ENCODE peak calls at places on chromosomes 5 and 9, in four cellular contexts. X, A, E and C are unnamed samples.

GRCh38 chr9:124454791-124455443 is 4.7 kb downstream of the ADGRD2 start:
- DNase-seq in E (no peak), A (no peak), X (no peak), C (no peak)

GRCh38 chr5:61228691-61229280 is 66.5 kb upstream of the SMIM15 start:
- DNase-seq in X (peak), A (no peak), E (peak), C (no peak)

GRCh38 chr9:96048116-96048953 is 172.8 kb downstream of the ERCC6L2 start:
- DNase-seq in X (peak), E (no peak), A (no peak), C (no peak)

GRCh38 chr5:72598461-72599433 is 91.5 kb upstream of the ZNF366 start:
- DNase-seq in X (no peak), A (peak), E (peak), C (no peak)

GRCh38 chr5:142981886-142982820 is 212.0 kb downstream of the ARHGAP26 start:
- DNase-seq in E (peak), X (no peak), A (no peak), C (no peak)

GRCh38 chr5:149422429-149423286 is 43.6 kb upstream of the IL17B start:
- DNase-seq in X (no peak), A (no peak), E (peak), C (no peak)

GRCh38 chr5:54243483-54244080 is 66.8 kb downstream of the ARL15 start:
- DNase-seq in E (peak), X (no peak), A (peak), C (no peak)

GRCh38 chr9:37329576-37329975 is 92.9 kb upstream of the GRHPR start:
- DNase-seq in A (peak), E (peak), X (no peak), C (no peak)

GRCh38 chr5:1017056-1017455 is 8.5 kb downstream of the NKD2 start:
- DNase-seq in A (no peak), E (no peak), X (no peak), C (no peak)

GRCh38 chr5:34587355-34588241 is 68.5 kb upstream of the RAI14 start:
- DNase-seq in X (no peak), E (peak), A (no peak), C (no peak)

GRCh38 chr9:110835404-110835803 is 166.8 kb downstream of the MUSK start:
- DNase-seq in E (peak), A (no peak), X (peak), C (no peak)

GRCh38 chr9:6551126-6551525 is 94.4 kb downstream of the GLDC start:
- DNase-seq in E (no peak), A (no peak), X (no peak), C (no peak)

GRCh38 chr9:84439253-84439652 is 98.7 kb upstream of the SLC28A3 start:
- DNase-seq in A (no peak), E (peak), X (no peak), C (no peak)

GRCh38 chr5:151770383-151771258 is 1.1 kb upstream of the G3BP1 start:
- DNase-seq in A (no peak), X (no peak), E (peak), C (no peak)

GRCh38 chr5:17482784-17483183 is 15.2 kb upstream of the TAF11L2 start:
- DNase-seq in X (no peak), A (no peak), E (no peak), C (no peak)

GRCh38 chr5:68465133-68465532 is 249.6 kb downstream of the PIK3R1 start:
- DNase-seq in A (no peak), E (no peak), X (no peak), C (no peak)

GRCh38 chr5:181111010-181111409 is 20.0 kb downstream of the OR2V1 start:
- DNase-seq in E (no peak), A (no peak), X (no peak), C (no peak)

GRCh38 chr9:36327903-36328302 is 69.7 kb upstream of the GNE start:
- DNase-seq in X (no peak), E (peak), A (no peak), C (no peak)

GRCh38 chr5:95743248-95743647 is 12.1 kb downstream of the RHOBTB3 start:
- DNase-seq in E (no peak), A (no peak), X (no peak), C (no peak)

GRCh38 chr5:95533761-95534160 is 21.0 kb downstream of the SKIC3 start:
- DNase-seq in E (peak), A (no peak), X (no peak), C (no peak)

GRCh38 chr5:139565411-139566305 is 4.5 kb downstream of the UBE2D2 start:
- DNase-seq in X (no peak), E (peak), A (peak), C (no peak)

GRCh38 chr5:64690417-64691151 is at the start of gene SHISAL2B:
- DNase-seq in A (peak), E (peak), X (no peak), C (no peak)

GRCh38 chr9:38289486-38290275 is 102.8 kb upstream of the ALDH1B1 start:
- DNase-seq in A (no peak), E (no peak), X (no peak), C (no peak)

GRCh38 chr9:16029796-16030363 is 477.0 kb downstream of the CCDC171 start:
- DNase-seq in A (no peak), E (no peak), X (no peak), C (no peak)

GRCh38 chr9:36731068-36731467 is 158.4 kb downstream of the MELK start:
- DNase-seq in X (no peak), A (no peak), E (no peak), C (no peak)

GRCh38 chr5:171850354-171850947 is 64.8 kb downstream of the SMIM23 start:
- DNase-seq in E (no peak), A (no peak), X (no peak), C (no peak)
- TF ChIP-seq CTCF in E (peak), A (no peak), X (peak), C (no peak)

GRCh38 chr9:93949694-93950449 is 5.3 kb downstream of the BARX1 start:
- DNase-seq in A (peak), E (no peak), X (no peak), C (no peak)

GRCh38 chr9:93947409-93948070 is 7.6 kb downstream of the BARX1 start:
- DNase-seq in E (no peak), X (no peak), A (no peak), C (no peak)

GRCh38 chr9:93948456-93949072 is 6.6 kb downstream of the BARX1 start:
- DNase-seq in E (no peak), A (peak), X (no peak), C (no peak)

GRCh38 chr9:93950619-93951601 is 4.2 kb downstream of the BARX1 start:
- DNase-seq in E (peak), X (no peak), A (peak), C (no peak)

GRCh38 chr9:93949073-93949693 is 6.0 kb downstream of the BARX1 start:
- DNase-seq in E (no peak), A (peak), X (no peak), C (no peak)
- TF ChIP-seq CTCF in E (no peak), A (no peak), X (no peak), C (no peak)

DNA sequence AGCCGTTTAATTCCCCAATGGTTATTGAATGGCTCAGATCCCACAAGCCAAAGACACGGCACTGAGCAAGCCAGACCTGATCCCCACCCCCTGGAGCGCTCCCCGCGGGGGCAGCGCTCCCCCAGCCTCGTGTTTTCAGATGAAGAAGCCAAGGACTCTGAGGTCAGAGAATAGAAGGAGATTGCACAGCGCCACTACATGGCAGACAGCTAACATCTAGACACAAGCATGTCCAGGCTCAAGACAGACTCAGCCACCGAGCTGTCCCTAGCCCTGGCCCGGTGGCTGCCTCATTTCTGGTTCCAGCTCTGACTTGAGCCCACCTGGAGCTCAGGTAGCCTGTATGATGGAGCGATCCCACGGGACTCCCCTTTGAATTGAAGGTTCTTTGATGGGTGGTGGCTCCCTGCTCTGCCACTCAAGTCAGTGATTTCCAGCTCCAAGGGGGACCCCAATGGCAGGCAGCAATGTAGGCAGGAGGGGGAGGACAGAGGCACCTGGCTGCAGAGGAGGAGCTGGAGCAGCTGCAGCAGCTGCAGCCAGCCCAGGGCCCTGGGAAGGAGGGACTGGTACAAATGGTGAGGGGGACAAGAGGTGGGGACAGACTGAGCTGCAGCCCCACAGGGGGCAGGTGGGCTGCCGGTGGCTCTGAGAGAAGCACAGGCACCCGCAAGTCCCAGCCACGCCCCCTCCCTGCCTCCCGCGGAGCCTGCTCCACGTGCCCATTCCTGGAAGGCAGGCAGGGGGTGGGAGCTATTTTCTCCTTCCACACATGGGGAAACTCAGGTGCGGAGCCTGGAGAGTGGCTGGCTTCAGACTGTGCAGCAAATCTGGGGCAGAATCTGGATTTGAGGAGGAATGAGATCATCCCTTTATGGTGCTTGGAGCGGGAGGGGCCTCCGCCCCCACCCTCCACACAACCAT is 40.2 kb downstream of the NTNG2 start:
- DNase-seq in X (no peak), A (no peak), E (no peak), C (no peak)
- TF ChIP-seq CTCF in X (no peak), A (no peak), E (peak), C (no peak)

DNA sequence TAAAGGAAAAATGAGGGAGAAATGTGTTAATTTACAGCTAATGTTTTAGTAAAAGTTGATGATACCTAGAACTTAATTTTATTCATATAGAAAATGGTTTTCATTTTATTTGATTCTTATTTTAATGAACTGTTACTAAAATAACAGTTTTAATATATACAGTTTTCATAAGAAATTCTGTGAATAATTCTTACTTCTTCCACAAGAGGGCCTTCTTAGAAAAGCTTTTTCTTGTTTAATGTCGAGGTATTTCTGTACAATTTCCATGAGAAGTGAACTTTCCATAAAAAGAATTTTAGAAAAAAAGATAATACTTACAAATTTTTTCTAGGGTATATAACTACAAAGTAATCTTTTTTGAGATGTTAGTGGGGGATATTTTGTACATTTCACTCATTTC is 73.9 kb downstream of the KLF9 start:
- DNase-seq in A (peak), X (no peak), E (peak), C (no peak)
- TF ChIP-seq CTCF in A (peak), X (peak), E (peak), C (peak)

DNA sequence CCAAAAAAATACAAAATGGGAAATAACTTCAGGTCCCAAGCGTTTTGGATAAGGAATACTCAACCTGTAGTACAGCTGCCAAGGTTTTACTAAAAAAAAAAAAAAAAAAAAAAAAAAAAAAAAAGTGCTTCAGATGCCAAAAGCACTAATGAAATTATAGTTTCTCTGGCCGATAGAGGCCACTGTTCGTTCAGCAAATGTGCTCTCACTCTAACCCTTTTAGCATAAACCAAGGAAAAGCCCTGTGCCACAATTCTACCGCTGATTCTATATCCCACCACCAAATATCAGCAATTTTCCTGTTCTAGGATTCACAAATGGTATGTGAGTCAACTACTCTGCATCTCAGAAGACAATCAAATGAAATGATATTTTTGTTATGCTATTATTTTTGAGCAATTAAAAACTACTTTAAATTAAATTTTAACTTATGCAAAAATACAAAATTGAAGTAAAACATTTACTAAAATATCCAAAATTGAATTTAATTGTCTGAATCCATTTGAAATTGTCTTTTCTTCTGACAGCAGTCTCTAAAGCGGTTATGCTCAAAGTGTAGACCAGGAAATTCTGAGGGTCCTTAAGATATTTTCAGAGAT is 79.8 kb downstream of the RICTOR start:
- DNase-seq in E (peak), X (peak), A (peak), C (no peak)
- TF ChIP-seq CTCF in E (peak), X (peak), A (peak), C (peak)

DNA sequence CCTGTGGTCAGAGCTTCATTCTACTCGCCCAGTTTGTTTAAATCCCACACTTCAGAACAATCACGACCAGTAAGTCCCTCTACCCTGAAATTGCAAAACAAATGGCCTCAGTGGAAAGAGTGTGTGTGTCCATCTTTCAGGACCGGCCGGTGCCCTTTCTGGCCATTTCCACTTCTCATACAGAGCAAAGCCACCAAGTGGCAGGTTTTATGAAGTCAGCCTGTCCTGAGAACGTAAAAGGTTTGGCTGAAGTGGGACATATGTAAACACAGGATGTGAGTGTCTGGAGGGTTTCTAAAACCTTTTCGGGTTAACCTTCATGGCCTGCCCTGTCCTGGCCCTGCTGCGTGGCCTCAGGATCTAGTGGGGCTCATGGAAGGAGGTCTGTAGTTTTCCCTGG is 24.7 kb downstream of the NXNL2 start:
- DNase-seq in X (no peak), A (no peak), E (peak), C (no peak)
- TF ChIP-seq CTCF in X (no peak), A (no peak), E (peak), C (no peak)

DNA sequence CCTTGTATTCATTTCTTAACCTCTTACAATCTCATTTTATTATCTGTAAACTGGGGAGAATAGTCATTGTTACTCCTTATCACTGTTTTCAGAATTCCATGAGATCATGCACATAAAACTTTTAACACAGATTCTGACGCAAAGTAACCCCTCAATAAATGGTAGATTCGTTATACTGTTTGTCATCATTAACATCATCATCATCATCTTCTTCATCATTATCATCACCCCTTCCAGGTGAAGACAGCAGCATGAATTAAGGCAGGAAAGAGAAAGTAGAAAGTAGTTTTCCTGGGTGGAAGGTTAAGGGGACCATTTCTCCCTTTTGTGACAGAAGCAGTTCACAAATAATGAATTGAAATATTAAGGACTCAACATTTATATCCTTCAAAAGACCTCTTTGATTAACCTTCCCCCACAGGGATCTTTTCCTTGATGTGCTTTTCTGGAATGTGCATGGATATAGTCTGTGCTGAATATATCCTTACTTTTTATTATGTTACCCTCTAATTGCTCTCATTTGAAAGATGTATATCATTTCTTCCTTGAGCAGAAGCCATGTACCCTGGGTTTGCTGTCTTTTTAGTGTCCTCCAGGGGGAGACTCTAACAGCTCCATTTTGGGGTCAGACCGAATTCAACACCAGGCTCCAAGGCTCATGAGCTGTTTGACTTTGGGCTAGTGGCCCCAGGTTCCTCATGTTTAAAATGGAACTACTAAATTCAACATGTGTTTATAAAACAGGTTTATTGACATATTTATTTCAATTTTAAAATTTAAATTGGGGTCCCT is 1029.9 kb upstream of the WWC1 start:
- DNase-seq in E (peak), X (no peak), A (no peak), C (no peak)
- TF ChIP-seq CTCF in E (peak), X (peak), A (no peak), C (no peak)

GRCh38 chr5:7808998-7809397 is 41.9 kb downstream of the CFAP90 start:
- DNase-seq in X (no peak), A (no peak), E (no peak), C (no peak)

GRCh38 chr5:7802855-7803254 is 48.1 kb downstream of the CFAP90 start:
- DNase-seq in X (no peak), A (no peak), E (peak), C (no peak)

GRCh38 chr5:7801898-7802614 is 48.9 kb downstream of the CFAP90 start:
- DNase-seq in X (no peak), E (no peak), A (no peak), C (no peak)

DNA sequence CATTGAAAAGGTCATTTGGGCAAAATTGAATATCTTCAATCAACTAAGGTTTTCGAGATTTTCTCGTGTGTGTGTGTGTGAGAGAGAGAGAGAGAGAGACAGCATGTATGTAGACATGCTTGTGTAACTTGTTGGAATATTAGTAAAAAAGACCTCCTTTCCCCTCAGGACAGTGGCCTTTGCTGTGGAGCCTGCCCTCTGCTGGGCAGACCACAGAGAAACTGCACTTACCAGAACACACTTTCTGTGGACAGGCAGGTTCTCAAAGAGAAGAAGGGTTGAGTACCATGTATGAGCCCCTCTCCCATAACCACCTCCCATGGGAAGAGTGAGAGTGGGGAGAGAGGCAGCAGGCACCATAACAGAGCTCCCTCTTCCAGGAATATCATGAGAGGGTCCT is 45.6 kb downstream of the CFAP90 start:
- DNase-seq in A (no peak), X (no peak), E (peak), C (no peak)
- TF ChIP-seq CTCF in A (no peak), X (peak), E (peak), C (no peak)

GRCh38 chr5:155871623-155872022 is 455.3 kb upstream of the SGCD start:
- DNase-seq in E (no peak), X (no peak), A (no peak), C (no peak)
- TF ChIP-seq CTCF in E (no peak), X (no peak), A (no peak), C (no peak)

DNA sequence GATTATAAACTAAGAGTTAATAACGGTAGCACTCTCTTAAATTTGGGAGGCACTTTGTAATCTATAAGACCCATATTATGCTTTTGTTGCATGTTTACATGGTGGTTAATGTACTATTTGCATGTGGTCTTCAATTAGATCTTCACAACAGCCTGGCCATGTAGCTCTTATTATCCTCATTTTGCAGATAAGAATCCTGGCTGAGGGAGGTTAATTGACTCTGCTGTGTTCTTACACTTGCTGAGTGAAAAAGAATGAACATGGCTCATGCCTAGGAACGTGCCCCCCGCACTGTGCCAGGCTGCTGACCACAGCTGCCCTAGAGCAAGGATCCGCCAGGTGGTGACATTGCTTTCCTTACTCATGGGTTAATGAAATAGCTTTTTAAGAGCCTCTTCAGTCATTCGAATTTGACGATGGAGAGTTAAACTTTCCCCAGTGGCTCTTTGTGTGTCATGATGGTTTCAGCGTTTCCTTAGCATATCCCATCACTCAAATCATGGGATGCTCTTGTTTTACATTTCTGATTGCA is 97.9 kb downstream of the CDH6 start:
- DNase-seq in A (no peak), X (no peak), E (no peak), C (no peak)
- TF ChIP-seq CTCF in A (no peak), X (no peak), E (no peak), C (no peak)